ENCODE peak calls at places on chromosome 17, in six cellular contexts. E is GM23338, R is H9, H is K562, L is neural progenitor cell, Z is IMR-90. S is an unnamed sample.

GRCh38 chr17:77160877-77161530 is 20.2 kb downstream of the SEC14L1 start:
- DNase-seq in E (no peak), R (no peak), H (no peak), L (no peak), Z (no peak), S (no peak)

GRCh38 chr17:78716814-78717393 is 65.2 kb downstream of the CYTH1 start:
- DNase-seq in E (peak; percentile 36), R (no peak), H (no peak), L (peak; percentile 57), Z (peak; percentile 22), S (peak; percentile 70)

GRCh38 chr17:80364091-80364691 is 50.8 kb upstream of the ENDOV start:
- DNase-seq in E (peak; percentile 65), R (peak; percentile 75), H (peak; percentile 46), L (peak; percentile 63), Z (no peak), S (peak; percentile 46)

GRCh38 chr17:62678214-62678919 is 50.9 kb downstream of the MRC2 start:
- DNase-seq in E (no peak), R (no peak), H (no peak), L (no peak), Z (no peak), S (no peak)

GRCh38 chr17:14396542-14396941 is 95.7 kb downstream of the HS3ST3B1 start:
- DNase-seq in E (no peak), R (no peak), H (no peak), L (peak; percentile 43), Z (peak; percentile 34), S (no peak)

GRCh38 chr17:30234954-30235353 is 543 bp downstream of the SLC6A4 start:
- DNase-seq in E (no peak), R (peak; percentile 32), H (no peak), L (peak; percentile 44), Z (no peak), S (no peak)

GRCh38 chr17:64118452-64118979 is 11.4 kb downstream of the ERN1 start:
- DNase-seq in E (no peak), R (peak; percentile 21), H (peak; percentile 67), L (no peak), Z (no peak), S (peak; percentile 49)

GRCh38 chr17:80491478-80492342 is 15.3 kb upstream of the NPTX1 start:
- DNase-seq in E (peak; percentile 74), R (peak; percentile 77), H (no peak), L (peak; percentile 82), Z (no peak), S (no peak)

GRCh38 chr17:57236686-57237299 is 19.5 kb upstream of the MSI2 start:
- DNase-seq in E (no peak), R (no peak), H (no peak), L (no peak), Z (no peak), S (no peak)

GRCh38 chr17:40545660-40546059 is 19.6 kb downstream of the CCR7 start:
- DNase-seq in E (no peak), R (peak; percentile 27), H (no peak), L (no peak), Z (no peak), S (no peak)

GRCh38 chr17:10067446-10068143 is 130.8 kb downstream of the GAS7 start:
- DNase-seq in E (no peak), R (no peak), H (no peak), L (no peak), Z (no peak), S (no peak)

GRCh38 chr17:78341559-78342437 is 18.1 kb downstream of the SOCS3 start:
- DNase-seq in E (peak; percentile 88), R (peak; percentile 72), H (peak; percentile 57), L (peak; percentile 90), Z (peak; percentile 74), S (peak; percentile 88)

GRCh38 chr17:58279016-58279671 is 1.6 kb downstream of the MPO start:
- DNase-seq in E (peak; percentile 53), R (no peak), H (no peak), L (no peak), Z (peak; percentile 30), S (peak; percentile 64)

GRCh38 chr17:79749156-79749815 is 18.5 kb downstream of the ENPP7 start:
- DNase-seq in E (no peak), R (no peak), H (no peak), L (peak; percentile 38), Z (peak; percentile 73), S (no peak)

GRCh38 chr17:46964315-46965265 is 14.5 kb downstream of the RPRML start:
- DNase-seq in E (peak; percentile 72), R (peak; percentile 70), H (peak; percentile 49), L (peak; percentile 73), Z (peak; percentile 41), S (no peak)

GRCh38 chr17:74978240-74978639 is 5.7 kb upstream of the HID1 start:
- DNase-seq in E (no peak), R (no peak), H (no peak), L (no peak), Z (no peak), S (no peak)

GRCh38 chr17:74986206-74986576 is 1.2 kb upstream of the CDR2L start:
- DNase-seq in E (no peak), R (no peak), H (no peak), L (no peak), Z (no peak), S (no peak)

GRCh38 chr17:74979408-74980146 is 7.0 kb upstream of the HID1 start:
- DNase-seq in E (no peak), R (no peak), H (peak; percentile 77), L (no peak), Z (no peak), S (no peak)

GRCh38 chr17:74981318-74981978 is 6.0 kb upstream of the CDR2L start:
- DNase-seq in E (no peak), R (no peak), H (no peak), L (no peak), Z (no peak), S (no peak)

DNA sequence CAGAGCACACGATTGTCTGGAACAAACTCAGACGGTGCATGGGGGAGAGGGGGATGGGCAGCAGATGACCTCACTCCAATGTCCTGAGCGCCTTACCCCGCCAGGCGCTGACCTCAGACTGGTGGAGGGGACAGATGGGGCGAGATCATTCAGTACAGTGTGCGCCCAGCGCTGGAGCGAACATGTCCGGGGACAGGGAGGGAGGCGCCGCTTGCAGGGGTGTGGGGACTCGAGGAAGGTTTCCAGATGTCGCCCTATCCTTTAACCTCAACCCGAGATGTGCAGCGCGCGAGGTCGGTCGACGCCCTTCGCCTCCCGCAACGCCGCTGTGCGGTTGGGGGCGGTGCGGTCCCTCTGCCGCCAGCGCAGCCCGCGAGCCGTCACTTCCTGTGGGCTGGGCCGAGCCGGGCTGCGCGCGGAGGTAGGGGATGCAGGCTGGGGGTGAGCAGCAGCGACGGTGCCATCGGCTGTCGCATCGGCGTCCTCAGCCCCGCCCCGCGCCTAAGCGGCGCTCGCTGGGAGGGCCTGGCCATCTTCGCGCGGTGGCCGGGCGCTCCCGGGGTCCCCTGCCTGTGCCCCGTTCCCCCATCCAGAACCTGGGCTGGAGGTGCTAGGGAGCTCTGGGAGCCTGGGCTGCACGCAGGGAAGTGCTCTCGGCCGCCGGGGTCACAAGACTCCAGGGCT is 5.3 kb upstream of the CDR2L start:
- DNase-seq in E (peak; percentile 94), R (peak; percentile 96), H (peak; percentile 89), L (peak; percentile 95), Z (peak; percentile 23), S (peak; percentile 69)
- TF ChIP-seq CTCF in E (peak; percentile 10), R (peak; percentile 24), H (peak; percentile 39), L (peak; percentile 16), Z (peak; percentile 0), S (no peak)

DNA sequence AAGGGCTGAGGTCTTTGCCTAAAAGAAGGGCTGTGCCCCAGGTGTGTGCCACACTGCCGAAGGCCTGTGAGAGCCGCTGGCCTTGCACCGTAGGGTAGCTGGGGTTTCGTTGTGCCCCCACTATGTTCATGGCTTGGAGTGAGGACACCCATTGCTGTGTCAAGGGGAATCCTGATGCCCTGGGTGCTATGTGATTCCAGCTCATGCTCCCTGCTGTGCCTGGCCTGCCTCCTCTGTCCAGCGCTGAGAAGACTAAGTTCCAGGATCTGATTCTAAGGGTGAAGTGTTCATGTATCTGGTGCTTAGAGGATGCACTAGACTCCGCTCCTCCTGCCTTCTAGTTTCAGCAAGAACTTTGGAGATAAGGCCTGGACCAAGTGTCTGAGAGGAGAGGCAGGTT is 47.4 kb downstream of the SREBF1 start:
- DNase-seq in E (no peak), R (no peak), H (no peak), L (no peak), Z (no peak), S (no peak)
- H3K4me1 ChIP-seq in E (peaks cover 31% of the 10 kb centered on the region), R (peaks cover 3% of the 10 kb centered on the region), H (peaks cover 82% of the 10 kb centered on the region), L (peaks cover 70% of the 10 kb centered on the region), Z (peaks cover 22% of the 10 kb centered on the region), S (peaks cover 14% of the 10 kb centered on the region)

DNA sequence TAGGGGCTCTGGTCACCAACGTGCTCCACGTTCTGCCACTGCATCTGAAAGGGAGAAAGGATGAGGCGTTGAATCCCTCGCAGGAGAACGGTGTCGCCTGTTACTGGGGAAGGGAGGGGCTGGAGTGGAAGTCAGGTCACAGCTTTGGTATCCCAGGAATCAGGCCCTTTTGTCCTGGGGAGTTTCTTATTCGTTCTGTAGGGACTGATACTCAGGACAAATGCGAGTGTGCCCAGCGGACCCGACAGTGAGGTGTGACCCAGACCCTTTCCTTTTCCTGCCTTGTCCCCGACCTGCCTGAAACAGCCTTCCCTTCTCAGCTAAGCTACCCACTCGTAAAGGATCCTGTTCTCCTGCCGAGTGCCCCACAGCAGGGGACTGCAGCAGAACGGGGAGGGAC is 177.5 kb downstream of the VPS53 start:
- DNase-seq in E (peak; percentile 62), R (no peak), H (no peak), L (peak; percentile 5), Z (no peak), S (no peak)
- TF ChIP-seq CTCF in E (no peak), R (no peak), H (no peak), L (no peak), Z (no peak), S (no peak)

DNA sequence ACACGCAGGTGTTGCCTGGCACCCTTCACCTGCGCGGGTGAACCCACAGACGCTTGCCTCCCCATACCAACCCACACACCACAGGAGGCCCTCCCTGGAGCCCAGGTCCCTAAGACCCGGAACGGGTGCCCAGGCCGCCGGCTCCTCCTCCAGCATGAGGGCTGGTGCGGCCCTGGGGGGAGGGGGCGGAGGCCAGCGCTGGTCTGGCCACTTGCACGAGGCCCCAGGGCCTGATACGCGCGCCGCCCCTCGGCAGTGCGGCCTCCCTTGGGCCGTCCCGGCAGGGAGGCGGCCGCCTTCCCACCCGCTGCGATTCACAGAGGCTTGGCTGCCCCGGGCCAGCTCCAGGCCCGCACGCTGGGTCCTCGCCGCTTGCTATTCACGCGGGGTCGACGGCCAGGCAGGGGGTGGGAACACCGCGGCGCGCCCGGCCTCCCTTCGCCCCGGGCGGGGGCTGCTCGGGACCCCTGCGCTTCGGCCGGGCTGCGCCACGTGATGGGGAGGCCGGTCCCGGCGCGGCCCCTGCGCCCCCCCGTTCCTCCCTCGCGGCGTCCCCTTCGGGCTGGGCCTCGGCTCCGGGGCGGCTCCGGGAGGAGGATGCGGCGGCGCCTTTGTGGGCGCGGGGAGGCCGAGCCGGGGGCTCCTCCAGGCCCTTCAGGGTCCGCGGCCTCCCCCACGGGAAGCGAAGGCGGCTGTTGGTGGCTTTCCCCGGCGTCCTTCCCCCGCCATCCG is 683 bp downstream of the FASN start:
- DNase-seq in E (peak; percentile 25), R (no peak), H (peak; percentile 71), L (peak; percentile 74), Z (peak; percentile 64), S (peak; percentile 37)
- H3K4me1 ChIP-seq in E (peaks cover 27% of the 10 kb centered on the region), R (no peaks in the 10 kb centered on the region), H (peaks cover 89% of the 10 kb centered on the region), L (peaks cover 43% of the 10 kb centered on the region), Z (peaks cover 13% of the 10 kb centered on the region), S (peaks cover 8% of the 10 kb centered on the region)

DNA sequence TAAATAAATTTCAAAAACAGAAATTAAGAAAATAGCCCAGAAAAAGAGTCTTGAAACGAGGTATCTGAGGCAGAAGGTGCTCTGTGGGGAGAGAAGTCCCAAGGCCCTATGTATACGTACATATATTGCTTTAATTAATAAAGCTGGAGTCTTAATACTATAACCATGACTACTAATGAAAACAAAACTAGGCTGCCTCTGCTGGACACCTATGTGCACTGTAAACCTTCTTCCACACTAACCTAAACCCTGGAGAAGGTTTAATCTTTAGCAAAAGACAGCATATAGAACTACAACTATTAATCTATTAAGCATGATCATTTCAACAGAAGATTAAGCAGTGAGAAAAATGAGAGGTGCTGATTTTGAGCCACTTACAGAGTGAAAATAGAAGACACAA is 153.9 kb upstream of the C17orf78 start:
- DNase-seq in E (no peak), R (no peak), H (no peak), L (no peak), Z (no peak), S (no peak)
- TF ChIP-seq CTCF in E (no peak), R (no peak), H (no peak), L (no peak), Z (peak; percentile 21), S (no peak)